ENCODE peak calls at places on chromosomes 16 and 17, in ten cellular contexts. N is CD8-positive, alpha-beta T cell; L is ELR; F is uterus; E is effector memory CD4-positive, alpha-beta T cell; X is progenitor cell of endocrine pancreas; A is omental fat pad; M is midbrain; P is A549; H is HEK293T. W is an unnamed sample.

GRCh38 chr17:2398655-2399571 is 1.9 kb downstream of the MNT start:
- DNase-seq in F (peak; percentile 74), P (peak; percentile 82), L (peak; percentile 91), N (peak; percentile 58), E (peak; percentile 41), X (peak; percentile 38), M (no peak), H (no peak), A (no peak), W (no peak)

GRCh38 chr17:47239663-47240374 is 13.8 kb upstream of the ITGB3 start:
- DNase-seq in H (no peak), M (peak; percentile 46), L (peak; percentile 100), A (peak; percentile 66), F (peak; percentile 58), E (no peak), X (no peak), P (peak; percentile 75), N (no peak), W (no peak)

GRCh38 chr17:78935419-78936323 is 10.5 kb upstream of the TIMP2 start:
- DNase-seq in L (peak; percentile 99), H (peak; percentile 43), P (peak; percentile 82), F (peak; percentile 89), E (no peak), X (no peak), A (no peak), N (no peak), M (no peak), W (no peak)

GRCh38 chr16:10373556-10373955 is 12.3 kb upstream of the ATF7IP2 start:
- DNase-seq in P (no peak), E (no peak), X (no peak), N (no peak), F (no peak), H (no peak), A (no peak), M (no peak), L (no peak), W (no peak)

GRCh38 chr16:81036751-81037350 is 1.2 kb downstream of the ATMIN start:
- DNase-seq in M (no peak), P (peak; percentile 8), L (peak; percentile 30), A (no peak), E (no peak), H (no peak), N (no peak), X (no peak), F (no peak), W (no peak)

GRCh38 chr17:6208608-6209180 is 138.5 kb downstream of the WSCD1 start:
- DNase-seq in H (no peak), L (no peak), E (no peak), N (no peak), P (no peak), M (no peak), A (no peak), X (no peak), F (no peak), W (no peak)

GRCh38 chr17:8674344-8675305 is 44.1 kb upstream of the MYH10 start:
- DNase-seq in P (no peak), H (no peak), X (no peak), N (no peak), E (no peak), M (no peak), L (no peak), F (peak; percentile 73), A (no peak), W (no peak)

GRCh38 chr16:85369741-85370528 is 243.2 kb upstream of the GSE1 start:
- DNase-seq in A (peak; percentile 64), E (peak; percentile 12), F (peak; percentile 53), M (no peak), P (peak; percentile 33), N (peak; percentile 53), X (peak; percentile 65), L (peak; percentile 67), H (peak; percentile 80), W (peak; percentile 80)

GRCh38 chr17:50922739-50923405 is 56.7 kb upstream of the TOB1 start:
- DNase-seq in E (no peak), M (no peak), H (no peak), P (no peak), F (no peak), X (no peak), N (no peak), L (no peak), A (no peak), W (no peak)

GRCh38 chr16:61580579-61580978 is 455.7 kb downstream of the CDH8 start:
- DNase-seq in H (no peak), E (no peak), M (no peak), A (no peak), X (no peak), P (no peak), F (no peak), L (no peak), N (no peak), W (no peak)

GRCh38 chr17:64687959-64688358 is 25.9 kb upstream of the SMURF2 start:
- DNase-seq in L (peak; percentile 96), H (no peak), N (no peak), X (no peak), E (no peak), A (no peak), P (no peak), M (no peak), F (no peak), W (no peak)

GRCh38 chr17:70110443-70110880 is 35.4 kb downstream of the KCNJ16 start:
- DNase-seq in M (no peak), F (no peak), E (no peak), X (no peak), A (no peak), H (no peak), N (no peak), L (peak; percentile 23), P (no peak), W (no peak)

GRCh38 chr16:3902731-3903130 is 22.2 kb upstream of the CREBBP start:
- DNase-seq in P (no peak), N (no peak), F (no peak), A (no peak), H (no peak), M (no peak), L (no peak), E (no peak), X (no peak), W (no peak)

GRCh38 chr16:15507299-15507958 is 73.0 kb downstream of the BMERB1 start:
- DNase-seq in P (peak; percentile 39), E (no peak), X (no peak), H (no peak), M (no peak), F (peak; percentile 46), L (peak; percentile 16), A (no peak), N (no peak), W (peak; percentile 44)

GRCh38 chr16:3171855-3172593 is 16.0 kb upstream of the OR1F1 start:
- DNase-seq in L (peak; percentile 68), A (no peak), N (no peak), E (no peak), X (no peak), H (peak; percentile 53), F (no peak), P (peak; percentile 94), M (no peak), W (no peak)

GRCh38 chr16:84020353-84020752 is 22.2 kb downstream of the SLC38A8 start:
- DNase-seq in F (no peak), E (no peak), H (no peak), L (no peak), A (no peak), M (no peak), N (no peak), P (no peak), X (no peak), W (no peak)

GRCh38 chr16:48101069-48101674 is 54.6 kb downstream of the ABCC12 start:
- DNase-seq in L (no peak), E (no peak), P (no peak), N (no peak), F (no peak), X (no peak), M (no peak), H (no peak), A (no peak), W (no peak)

W was measured in glutamatergic neuron.